ENCODE peak calls at places on chromosomes 7 and 10, in five cellular contexts. L is OCI-LY7, U is GM23248, I is endothelial cell of umbilical vein, J is IMR-90. Z is an unnamed sample.

GRCh38 chr7:5320802-5321396 is 38.2 kb downstream of the SLC29A4 start:
- DNase-seq in U (no peak), J (no peak), I (no peak), L (no peak), Z (no peak)

GRCh38 chr7:29167721-29168120 is 21.4 kb upstream of the CPVL start:
- DNase-seq in J (no peak), U (no peak), L (no peak), I (no peak), Z (no peak)

GRCh38 chr10:50653142-50653541 is 29.4 kb upstream of the SGMS1 start:
- DNase-seq in I (peak; percentile 54), L (peak; percentile 70), U (peak; percentile 58), J (peak; percentile 47), Z (no peak)

GRCh38 chr10:7432884-7433726 is 22.3 kb upstream of the SFMBT2 start:
- DNase-seq in L (no peak), I (peak; percentile 13), J (no peak), U (no peak), Z (peak; percentile 57)

GRCh38 chr7:106068986-106069385 is 43.1 kb downstream of the SYPL1 start:
- DNase-seq in J (no peak), I (no peak), U (peak; percentile 86), L (no peak), Z (peak; percentile 63)

GRCh38 chr10:45379891-45380540 is 6.0 kb downstream of the ALOX5 start:
- DNase-seq in J (no peak), I (no peak), L (no peak), U (no peak), Z (peak; percentile 43)

GRCh38 chr7:17971392-17971791 is 31.1 kb upstream of the SNX13 start:
- DNase-seq in U (peak; percentile 41), L (no peak), I (peak; percentile 46), J (peak; percentile 33), Z (no peak)

GRCh38 chr7:112789824-112790650 is at the start of gene TMEM168:
- DNase-seq in U (peak; percentile 85), I (peak; percentile 87), J (peak; percentile 76), L (peak; percentile 52), Z (peak; percentile 94)

GRCh38 chr10:130441041-130441440 is 304.9 kb downstream of the GLRX3 start:
- DNase-seq in I (no peak), J (no peak), U (no peak), L (no peak), Z (no peak)

GRCh38 chr7:32164341-32164996 is 94.3 kb upstream of the PDE1C start:
- DNase-seq in J (peak; percentile 76), L (no peak), U (peak; percentile 84), I (peak; percentile 70), Z (peak; percentile 51)

GRCh38 chr7:15334524-15335269 is 227.1 kb downstream of the AGMO start:
- DNase-seq in I (no peak), U (no peak), J (no peak), L (no peak), Z (no peak)

GRCh38 chr7:151452141-151452571 is 12.2 kb upstream of the CRYGN start:
- DNase-seq in I (no peak), L (no peak), U (no peak), J (no peak), Z (no peak)

DNA sequence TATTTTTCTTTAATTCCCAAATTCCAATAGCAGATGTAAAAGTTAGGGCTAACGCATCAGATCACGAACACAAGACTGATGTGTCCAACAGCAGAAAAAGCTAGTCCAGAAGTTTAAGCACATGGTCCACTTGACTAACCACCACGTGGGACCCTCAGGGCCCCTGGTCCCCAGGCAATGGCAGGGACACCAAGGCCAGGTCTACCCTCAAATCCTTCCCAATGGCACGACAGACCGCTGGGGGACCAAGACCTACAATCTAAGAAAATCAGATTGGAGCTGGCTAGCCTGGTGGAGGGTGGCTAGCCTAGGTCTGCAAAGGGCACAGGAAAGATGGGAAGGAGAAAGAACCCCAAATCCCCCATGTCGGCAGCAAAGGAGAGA is 1.5 kb downstream of the GIGYF1 start:
- DNase-seq in I (no peak), L (no peak), J (no peak), U (no peak), Z (no peak)
- H3K27ac ChIP-seq in I (no peak overlapping the region), L (peak overlapping the region; percentile 39), J (peak overlapping the region; percentile 21), U (no peak overlapping the region), Z (no peak overlapping the region)

GRCh38 chr10:120183546-120183945 is 273.5 kb upstream of the PLPP4 start:
- DNase-seq in I (no peak), U (no peak), L (no peak), J (no peak), Z (no peak)
- H3K4me2 ChIP-seq in I (no peak overlapping the region), U (no peak overlapping the region), L (no peak overlapping the region), J (no peak overlapping the region), Z (no peak overlapping the region)

DNA sequence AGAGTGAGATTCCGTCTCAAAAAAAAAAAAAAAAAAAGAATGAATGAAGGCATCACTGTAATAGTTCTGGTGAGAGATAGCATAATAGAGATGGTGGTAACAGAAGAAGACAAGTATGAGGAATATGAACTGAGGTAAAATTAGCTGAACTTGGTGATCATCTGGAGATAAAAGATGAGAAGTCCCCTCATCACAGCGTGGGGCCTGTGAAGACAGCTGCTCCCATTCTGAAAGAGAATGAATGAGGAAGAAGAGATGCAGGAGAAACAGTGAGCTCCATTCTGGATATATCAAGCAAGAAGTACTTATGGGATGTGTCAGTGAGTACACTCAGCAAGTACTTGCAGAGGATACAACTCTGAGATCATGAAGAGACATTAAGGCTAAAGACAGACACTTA is 28.7 kb downstream of the ARMH3 start:
- DNase-seq in J (no peak), I (no peak), U (no peak), L (no peak), Z (no peak)
- H3K36me3 ChIP-seq in J (peaks cover 27% of the 10 kb centered on the region), I (peaks cover 3% of the 10 kb centered on the region), U (peaks cover 51% of the 10 kb centered on the region), L (peaks cover 57% of the 10 kb centered on the region), Z (peaks cover 3% of the 10 kb centered on the region)

GRCh38 chr10:47404937-47405336 is 20.8 kb upstream of the ZNF488 start:
- DNase-seq in U (no peak), L (no peak), J (no peak), I (no peak), Z (no peak)

GRCh38 chr10:47405829-47406547 is 21.9 kb upstream of the ZNF488 start:
- DNase-seq in J (no peak), U (no peak), L (no peak), I (no peak), Z (no peak)

GRCh38 chr10:47406548-47406869 is 22.4 kb upstream of the ZNF488 start:
- DNase-seq in U (no peak), I (no peak), J (no peak), L (no peak), Z (no peak)

GRCh38 chr10:47408606-47409005 is 24.5 kb upstream of the ZNF488 start:
- DNase-seq in I (no peak), J (no peak), L (no peak), U (no peak), Z (no peak)

GRCh38 chr10:47406870-47407648 is 23.0 kb upstream of the ZNF488 start:
- DNase-seq in I (peak; percentile 24), J (peak; percentile 73), L (no peak), U (peak; percentile 80), Z (no peak)
- H3K27ac ChIP-seq in I (no peak overlapping the region), J (no peak overlapping the region), L (no peak overlapping the region), U (no peak overlapping the region), Z (no peak overlapping the region)

DNA sequence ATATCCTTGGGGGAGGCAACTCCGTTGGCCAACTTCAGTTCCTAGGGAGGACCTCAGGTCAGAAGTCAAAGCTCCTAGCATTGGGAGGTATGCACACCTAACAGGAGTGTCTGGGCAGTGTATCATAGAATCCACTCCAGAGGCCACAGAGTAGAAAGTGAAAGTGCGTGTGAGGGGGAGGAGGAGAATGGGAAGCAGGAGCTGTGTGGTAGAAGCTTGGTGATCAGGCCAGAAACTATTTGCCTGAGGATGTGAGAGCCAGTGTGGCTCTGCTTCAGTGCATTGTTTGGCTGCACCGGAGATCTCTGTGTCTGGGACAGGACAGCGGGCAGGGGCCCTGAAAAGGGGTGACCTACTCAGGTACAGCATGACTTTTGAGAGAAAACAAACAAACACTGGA is 557.4 kb upstream of the VSTM2A start:
- DNase-seq in J (no peak), I (no peak), L (no peak), U (no peak), Z (no peak)
- H3K4me2 ChIP-seq in J (no peak overlapping the region), I (no peak overlapping the region), L (no peak overlapping the region), U (no peak overlapping the region), Z (no peak overlapping the region)

GRCh38 chr10:49108656-49109055 is 6.7 kb downstream of the VSTM4 start:
- DNase-seq in L (no peak), J (no peak), U (no peak), I (no peak), Z (no peak)
- H3K36me3 ChIP-seq in L (no peaks in the 10 kb centered on the region), J (peaks cover 13% of the 10 kb centered on the region), U (no peaks in the 10 kb centered on the region), I (no peaks in the 10 kb centered on the region), Z (no peaks in the 10 kb centered on the region)

DNA sequence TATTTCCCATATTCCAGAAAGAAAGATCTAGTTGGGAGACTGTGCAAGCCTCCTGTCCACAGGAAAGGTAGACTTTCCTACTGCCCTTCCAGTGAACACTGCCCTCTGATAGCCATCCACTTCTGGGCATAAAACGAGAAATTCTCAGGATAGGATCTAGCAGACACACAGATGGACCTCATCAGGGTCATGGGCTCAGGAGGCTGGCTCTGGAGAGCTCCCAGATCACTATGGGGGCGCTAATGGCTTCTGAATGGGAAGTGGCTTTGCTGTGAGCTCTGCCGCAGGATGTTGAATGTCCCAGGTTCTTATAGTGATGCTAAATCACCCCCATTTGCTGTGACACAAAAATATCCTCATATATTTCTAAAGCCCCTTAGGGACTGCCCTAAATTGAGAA is 77.1 kb downstream of the SVIL start:
- DNase-seq in I (no peak), U (no peak), L (no peak), J (no peak), Z (no peak)
- H3K27ac ChIP-seq in I (no peak overlapping the region), U (no peak overlapping the region), L (no peak overlapping the region), J (no peak overlapping the region), Z (no peak overlapping the region)

Z was measured in Karpas-422.